ENCODE peak calls at places on chromosome 3, in eight cellular contexts. K, J, F, H, N, P, Q and I are unnamed samples.

GRCh38 chr3:51198476-51198875 is 186.6 kb upstream of the MANF start:
- DNase-seq in H (no peak), K (no peak), J (no peak), Q (no peak), N (no peak), F (peak), P (no peak), I (no peak)

GRCh38 chr3:124201786-124202185 is 209.9 kb upstream of the ROPN1 start:
- DNase-seq in H (no peak), Q (no peak), P (no peak), K (no peak), J (no peak), F (no peak), N (peak), I (no peak)

GRCh38 chr3:191328383-191328962 is 721 bp upstream of the CCDC50 start:
- DNase-seq in Q (no peak), P (no peak), K (no peak), J (no peak), N (no peak), F (no peak), H (no peak), I (no peak)

GRCh38 chr3:184315871-184316661 is 1.7 kb downstream of the EIF4G1 start:
- DNase-seq in H (peak), K (no peak), F (no peak), P (no peak), J (peak), N (no peak), Q (peak), I (peak)

GRCh38 chr3:197428117-197428761 is 127.5 kb downstream of the BDH1 start:
- DNase-seq in K (peak), H (peak), N (peak), P (no peak), F (peak), J (peak), Q (no peak), I (no peak)

GRCh38 chr3:192409203-192409837 is 318.0 kb downstream of the FGF12 start:
- DNase-seq in P (no peak), Q (peak), N (peak), K (peak), F (peak), H (no peak), J (no peak), I (peak)

GRCh38 chr3:157159037-157159761 is 748 bp downstream of the CCNL1 start:
- DNase-seq in K (peak), P (no peak), H (peak), F (peak), J (peak), N (peak), Q (peak), I (peak)

GRCh38 chr3:58574682-58575081 is 2.5 kb downstream of the FAM107A start:
- DNase-seq in H (no peak), Q (no peak), N (no peak), K (no peak), P (no peak), J (no peak), F (no peak), I (no peak)

GRCh38 chr3:139534992-139535879 is 4.3 kb downstream of the RBP1 start:
- DNase-seq in F (peak), P (peak), Q (peak), H (no peak), N (peak), J (peak), K (peak), I (no peak)

GRCh38 chr3:59877679-59878427 is 828.0 kb upstream of the CFAP20DC start:
- DNase-seq in N (no peak), F (peak), K (no peak), P (no peak), Q (no peak), H (no peak), J (peak), I (no peak)

GRCh38 chr3:186902154-186902553 is 28.2 kb upstream of the ST6GAL1 start:
- DNase-seq in K (no peak), Q (no peak), N (no peak), P (no peak), H (no peak), F (peak), J (no peak), I (no peak)
- TF ChIP-seq CTCF in K (no peak), Q (no peak), N (no peak), P (no peak), H (no peak), F (no peak), J (no peak), I (no peak)

GRCh38 chr3:25831578-25831977 is 41.7 kb downstream of the OXSM start:
- DNase-seq in K (peak), F (peak), J (peak), H (no peak), N (peak), Q (no peak), P (no peak), I (no peak)
- TF ChIP-seq CTCF in K (peak), F (peak), J (peak), H (no peak), N (peak), Q (no peak), P (peak), I (peak)

DNA sequence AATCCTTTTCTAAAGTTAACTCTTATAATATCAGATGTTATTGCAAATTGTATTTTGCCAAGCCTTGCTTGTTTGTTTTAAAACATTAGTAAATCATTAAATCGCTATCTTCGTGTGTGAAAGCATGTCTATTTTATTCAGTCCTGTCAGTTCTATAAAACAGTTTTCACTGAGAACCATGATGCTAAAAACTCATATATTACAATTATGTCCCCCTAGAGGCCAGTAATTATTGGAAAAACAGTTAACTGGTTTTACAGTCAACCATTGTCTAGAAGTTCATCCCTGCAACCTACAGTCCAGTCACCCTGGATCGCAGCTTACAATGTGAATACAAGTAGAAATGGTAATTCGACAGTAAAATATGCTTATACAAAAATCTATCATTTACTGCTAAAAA is 311.5 kb upstream of the ROBO2 start:
- DNase-seq in P (no peak), K (no peak), F (no peak), H (no peak), N (no peak), Q (no peak), J (no peak), I (no peak)
- TF ChIP-seq CTCF in P (no peak), K (no peak), F (no peak), H (no peak), N (no peak), Q (peak), J (no peak), I (no peak)

DNA sequence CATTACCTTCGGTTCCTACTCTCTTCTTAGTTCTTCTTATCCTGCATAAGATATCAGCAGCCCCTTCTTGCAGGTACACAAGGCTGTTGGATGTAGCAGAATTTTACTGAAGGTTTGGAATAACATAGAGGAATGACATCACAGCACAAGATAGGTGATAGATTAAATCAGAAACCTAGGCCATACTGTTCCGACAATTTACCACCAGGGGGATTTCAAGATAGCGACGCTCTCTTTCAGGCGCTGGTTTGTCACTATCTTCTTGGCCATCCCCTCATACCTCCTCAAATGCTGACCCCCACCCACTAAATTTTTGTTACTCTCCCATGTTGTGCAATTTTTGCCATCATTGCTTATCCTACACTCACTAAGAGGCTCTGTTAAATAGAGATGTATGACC is 3.5 kb downstream of the SIDT1 start:
- DNase-seq in J (no peak), F (no peak), K (peak), P (no peak), H (no peak), Q (no peak), N (no peak), I (no peak)
- TF ChIP-seq CTCF in J (peak), F (peak), K (no peak), P (no peak), H (no peak), Q (no peak), N (peak), I (no peak)

GRCh38 chr3:81170298-81170697 is 591.1 kb downstream of the GBE1 start:
- DNase-seq in Q (no peak), P (no peak), N (no peak), J (no peak), H (no peak), K (no peak), F (no peak), I (no peak)

DNA sequence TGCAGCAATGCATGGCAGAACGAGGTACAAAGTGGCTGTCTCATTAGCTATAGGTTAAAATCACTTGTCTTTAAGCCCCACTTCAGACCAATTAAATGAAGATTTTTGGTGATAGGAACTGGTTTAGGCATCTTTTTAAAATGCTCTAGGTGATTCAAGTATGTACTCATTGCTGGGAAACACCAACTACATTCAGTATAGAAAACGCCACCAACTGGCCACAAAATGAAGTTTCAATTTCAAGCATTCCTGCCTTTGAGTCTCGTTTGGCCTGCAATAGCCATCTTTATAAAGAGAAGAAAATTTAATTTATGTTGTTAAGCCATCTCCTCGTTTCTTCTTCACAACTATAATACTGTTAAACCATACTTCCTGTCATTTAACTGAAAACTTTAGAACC is 587.9 kb downstream of the GBE1 start:
- DNase-seq in J (no peak), F (no peak), P (no peak), K (no peak), H (no peak), Q (no peak), N (no peak), I (no peak)
- TF ChIP-seq CTCF in J (no peak), F (peak), P (no peak), K (no peak), H (no peak), Q (peak), N (peak), I (peak)

DNA sequence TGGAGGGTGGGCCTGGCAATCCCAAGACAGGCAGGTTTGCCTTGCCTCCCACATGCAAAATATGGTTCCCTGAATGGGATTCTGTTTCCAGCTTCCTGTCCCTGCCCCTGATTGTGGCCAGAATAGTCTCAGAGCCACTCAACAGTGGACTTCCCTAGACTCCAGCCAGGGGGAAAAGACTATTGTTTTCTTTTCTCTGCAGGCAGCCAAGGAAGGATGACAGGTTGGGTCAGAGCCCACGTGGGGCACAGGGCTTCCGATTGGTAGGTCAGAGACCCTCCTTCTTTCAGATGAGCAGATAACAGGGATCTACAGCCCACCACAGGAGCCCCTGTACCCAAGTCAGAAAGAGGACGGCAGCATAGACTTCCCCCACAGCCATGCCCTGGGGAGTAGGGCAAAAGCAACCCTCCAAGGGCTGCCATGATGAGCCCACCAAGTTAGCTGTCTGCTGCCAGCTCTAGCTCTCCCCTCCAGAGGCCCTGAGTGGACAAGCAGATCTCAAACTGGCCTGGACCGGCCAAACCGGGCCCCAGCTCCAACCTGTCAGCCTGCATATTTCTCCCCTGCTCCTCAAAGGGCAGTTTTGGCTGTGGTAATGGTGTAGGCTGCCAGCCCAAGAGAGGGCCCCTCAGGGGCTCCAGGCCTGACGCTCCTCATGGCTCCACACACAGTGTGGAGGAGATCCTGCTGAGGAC is 6.3 kb downstream of the TLR9 start:
- DNase-seq in K (no peak), Q (peak), F (no peak), H (no peak), J (no peak), N (no peak), P (no peak), I (no peak)
- TF ChIP-seq CTCF in K (no peak), Q (no peak), F (no peak), H (no peak), J (no peak), N (no peak), P (no peak), I (no peak)

DNA sequence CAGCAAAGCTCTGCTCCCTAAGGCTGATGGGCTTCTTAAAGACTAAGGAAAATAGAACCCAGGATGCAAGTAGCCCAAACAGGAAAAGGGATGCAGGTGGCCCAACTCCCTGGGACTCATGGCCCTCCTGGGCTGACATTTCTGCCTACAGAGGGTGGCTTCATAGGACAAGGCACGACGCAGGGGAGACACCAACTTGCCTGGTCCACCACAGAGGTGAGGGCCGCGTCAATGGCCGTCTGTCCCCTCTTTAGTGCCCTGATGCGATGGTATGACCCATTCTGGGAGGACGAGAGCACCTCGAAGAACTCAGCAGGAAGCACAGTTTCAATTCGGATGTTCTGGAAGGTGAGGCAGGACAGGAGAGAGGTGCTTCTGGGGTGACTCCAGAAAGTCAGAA is 44.0 kb downstream of the NUP210 start:
- DNase-seq in N (no peak), K (no peak), H (no peak), J (no peak), F (no peak), Q (no peak), P (no peak), I (no peak)
- TF ChIP-seq CTCF in N (no peak), K (no peak), H (no peak), J (no peak), F (no peak), Q (no peak), P (no peak), I (no peak)

GRCh38 chr3:72187131-72187530 is 402.2 kb upstream of the PROK2 start:
- DNase-seq in F (no peak), J (no peak), H (no peak), K (peak), P (no peak), N (no peak), Q (no peak), I (peak)
- TF ChIP-seq CTCF in F (peak), J (no peak), H (no peak), K (peak), P (no peak), N (peak), Q (peak), I (no peak)

DNA sequence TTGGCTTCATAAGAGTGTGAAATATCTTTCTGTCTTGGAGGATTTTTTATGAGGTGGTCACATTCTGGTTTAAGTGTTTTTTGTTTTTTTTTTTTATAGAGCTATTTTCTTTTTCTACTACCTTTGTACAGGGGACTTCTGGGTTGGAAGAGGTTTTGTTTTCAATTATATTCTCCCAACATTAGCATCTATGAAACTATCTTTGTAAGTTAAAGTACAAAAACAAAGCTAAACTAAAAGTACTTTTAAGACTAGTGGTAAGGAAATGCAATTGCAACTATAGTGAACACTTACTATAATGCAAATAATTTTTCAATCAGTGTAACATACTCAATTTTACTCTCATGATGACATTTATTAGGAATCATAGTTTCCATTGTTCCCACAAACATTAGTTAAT is 688.2 kb downstream of the SI start:
- DNase-seq in P (no peak), J (no peak), N (no peak), F (no peak), K (no peak), H (no peak), Q (no peak), I (no peak)
- TF ChIP-seq CTCF in P (no peak), J (no peak), N (no peak), F (no peak), K (no peak), H (no peak), Q (peak), I (no peak)

DNA sequence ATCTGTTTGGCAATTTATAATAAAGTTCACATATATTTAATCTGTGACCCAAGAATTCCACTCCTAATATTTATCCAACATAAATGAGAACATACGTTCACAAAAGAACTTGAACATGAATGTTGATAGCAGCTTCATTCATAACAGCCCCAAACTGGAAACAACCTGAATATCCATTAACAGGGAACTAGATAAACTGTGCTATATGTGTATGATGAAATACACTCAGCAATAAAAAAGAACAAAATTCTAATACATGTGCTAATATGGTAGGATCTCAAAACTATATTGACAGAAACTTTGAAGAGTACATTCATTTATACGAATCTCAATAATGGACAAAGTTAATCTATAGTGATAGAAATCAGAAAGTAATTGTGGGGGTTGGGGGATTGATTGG is 5.1 kb upstream of the BHLHE40 start:
- DNase-seq in H (no peak), P (no peak), K (no peak), J (no peak), Q (no peak), F (no peak), N (no peak), I (no peak)
- TF ChIP-seq CTCF in H (no peak), P (no peak), K (no peak), J (no peak), Q (no peak), F (no peak), N (no peak), I (no peak)